ENCODE peak calls at places on chromosome 11, in nine cellular contexts. K is transverse colon, N is suprapubic skin, L is A549, H is K562, G is upper lobe of left lung, C is stomach, Y is tibial nerve, E is ovary. I is an unnamed sample.

GRCh38 chr11:86115542-86116385 is 46.9 kb upstream of the PICALM start:
- DNase-seq in K (no peak), N (no peak), L (peak; percentile 40), H (no peak), G (no peak), C (no peak), Y (no peak), E (no peak), I (no peak)

GRCh38 chr11:87306260-87306861 is 268.6 kb downstream of the TMEM135 start:
- DNase-seq in K (no peak), N (no peak), L (no peak), H (no peak), G (no peak), C (no peak), Y (no peak), E (no peak), I (no peak)

GRCh38 chr11:107631043-107631442 is 40.1 kb downstream of the ELMOD1 start:
- DNase-seq in K (no peak), N (no peak), L (no peak), H (no peak), G (no peak), C (no peak), Y (no peak), E (no peak), I (no peak)

GRCh38 chr11:100932474-100933100 is 197.0 kb downstream of the PGR start:
- DNase-seq in K (no peak), N (no peak), L (peak; percentile 17), H (no peak), G (no peak), C (no peak), Y (no peak), E (no peak), I (no peak)

GRCh38 chr11:43558556-43559127 is 121.9 kb upstream of the HSD17B12 start:
- DNase-seq in K (no peak), N (no peak), L (no peak), H (no peak), G (no peak), C (no peak), Y (no peak), E (no peak), I (no peak)

GRCh38 chr11:107859459-107860239 is 1.1 kb upstream of the SLC35F2 start:
- DNase-seq in K (peak; percentile 79), N (no peak), L (peak; percentile 41), H (no peak), G (peak; percentile 33), C (peak; percentile 53), Y (no peak), E (peak; percentile 15), I (peak; percentile 74)

GRCh38 chr11:67289651-67290479 is 762 bp downstream of the ANKRD13D start:
- DNase-seq in K (no peak), N (no peak), L (no peak), H (no peak), G (no peak), C (no peak), Y (no peak), E (no peak), I (peak; percentile 74)

GRCh38 chr11:128506999-128507591 is 80.3 kb downstream of the ETS1 start:
- DNase-seq in K (peak; percentile 88), N (peak; percentile 93), L (peak; percentile 72), H (no peak), G (peak; percentile 83), C (peak; percentile 81), Y (peak; percentile 53), E (peak; percentile 68), I (peak; percentile 96)

GRCh38 chr11:95104916-95105315 is 15.3 kb downstream of the ENDOD1 start:
- DNase-seq in K (no peak), N (no peak), L (no peak), H (no peak), G (no peak), C (no peak), Y (no peak), E (no peak), I (no peak)

GRCh38 chr11:124415356-124415923 is 9.2 kb downstream of the OR8B4 start:
- DNase-seq in K (no peak), N (no peak), L (peak; percentile 10), H (peak; percentile 29), G (no peak), C (no peak), Y (no peak), E (no peak), I (no peak)

GRCh38 chr11:40797981-40798380 is 661.5 kb downstream of the LRRC4C start:
- DNase-seq in K (no peak), N (no peak), L (no peak), H (no peak), G (no peak), C (no peak), Y (no peak), E (no peak), I (no peak)

GRCh38 chr11:11937957-11938356 is 70.5 kb downstream of the DKK3 start:
- DNase-seq in K (no peak), N (no peak), L (no peak), H (no peak), G (no peak), C (no peak), Y (no peak), E (no peak), I (no peak)

GRCh38 chr11:12235945-12236743 is 125.8 kb downstream of the MICAL2 start:
- DNase-seq in K (peak; percentile 32), N (no peak), L (peak; percentile 58), H (peak; percentile 62), G (peak; percentile 49), C (peak; percentile 44), Y (no peak), E (peak; percentile 27), I (no peak)

GRCh38 chr11:5380740-5381342 is 2.8 kb upstream of the OR51M1 start:
- DNase-seq in K (peak; percentile 27), N (no peak), L (peak; percentile 36), H (peak; percentile 58), G (peak; percentile 38), C (peak; percentile 54), Y (no peak), E (no peak), I (no peak)

GRCh38 chr11:77244277-77245014 is 57.0 kb downstream of the GDPD4 start:
- DNase-seq in K (no peak), N (no peak), L (no peak), H (no peak), G (no peak), C (no peak), Y (no peak), E (no peak), I (no peak)

DNA sequence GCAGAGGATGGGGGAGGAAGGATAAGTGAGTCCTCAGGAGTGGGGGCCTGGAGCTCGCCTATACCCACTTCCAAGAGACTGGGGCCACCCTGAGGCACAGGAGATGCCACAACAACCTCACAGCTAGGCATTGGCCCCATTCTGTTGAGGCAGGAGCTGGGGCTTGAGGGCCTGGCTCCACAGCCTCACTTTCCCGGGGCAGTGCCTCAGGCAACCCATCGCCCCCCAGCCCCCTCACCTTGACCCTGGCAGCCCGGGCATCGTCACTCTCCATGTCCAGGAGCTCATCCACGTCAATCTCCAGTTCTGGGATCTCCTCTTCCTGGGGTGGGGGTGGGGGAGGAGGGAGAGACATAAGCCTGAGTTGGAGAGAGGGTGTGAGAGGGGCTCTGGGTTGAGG is 1.8 kb downstream of the PPP1R14B start:
- DNase-seq in K (peak; percentile 19), N (no peak), L (no peak), H (no peak), G (no peak), C (no peak), Y (no peak), E (no peak), I (no peak)
- H3K4me1 ChIP-seq in K (peaks cover 24% of the 10 kb centered on the region), N (peaks cover 59% of the 10 kb centered on the region), L (peaks cover 43% of the 10 kb centered on the region), H (peaks cover 88% of the 10 kb centered on the region), G (peaks cover 40% of the 10 kb centered on the region), C (peaks cover 33% of the 10 kb centered on the region), Y (peaks cover 25% of the 10 kb centered on the region), E (peaks cover 14% of the 10 kb centered on the region), I (peaks cover 63% of the 10 kb centered on the region)

GRCh38 chr11:3667149-3668035 is 3.8 kb downstream of the CHRNA10 start:
- DNase-seq in K (no peak), N (peak; percentile 62), L (no peak), H (no peak), G (no peak), C (no peak), Y (no peak), E (no peak), I (no peak)
- TF ChIP-seq EP300 in K (no peak), N (no peak), L (no peak), H (no peak), G (no peak), C (no peak), Y (no peak), E (no peak), I (no peak)

DNA sequence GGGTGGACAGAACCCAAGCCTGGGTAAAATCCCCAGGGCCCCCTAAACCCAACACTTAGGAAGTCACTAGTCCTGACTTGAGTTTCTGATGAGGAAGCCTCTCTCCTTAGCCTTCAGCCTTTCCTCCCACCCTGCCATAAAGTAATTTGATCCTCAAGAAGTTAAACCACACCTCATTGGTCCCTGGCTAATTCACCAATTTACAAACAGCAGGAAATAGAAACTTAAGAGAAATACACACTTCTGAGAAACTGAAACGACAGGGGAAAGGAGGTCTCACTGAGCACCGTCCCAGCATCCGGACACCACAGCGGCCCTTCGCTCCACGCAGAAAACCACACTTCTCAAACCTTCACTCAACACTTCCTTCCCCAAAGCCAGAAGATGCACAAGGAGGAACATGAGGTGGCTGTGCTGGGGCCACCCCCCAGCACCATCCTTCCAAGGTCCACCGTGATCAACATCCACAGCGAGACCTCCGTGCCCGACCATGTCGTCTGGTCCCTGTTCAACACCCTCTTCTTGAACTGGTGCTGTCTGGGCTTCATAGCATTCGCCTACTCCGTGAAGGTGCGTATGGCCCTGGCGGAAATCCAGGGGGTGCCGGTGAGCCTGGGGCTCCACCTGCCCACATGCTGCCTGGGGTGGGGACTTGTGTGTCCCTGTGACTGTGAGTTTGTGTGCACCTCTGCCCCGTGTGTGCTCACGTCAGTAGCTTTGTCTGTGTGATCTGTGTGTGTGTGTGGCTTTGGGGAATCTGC is at the start of gene IFITM1:
- DNase-seq in K (peak; percentile 62), N (no peak), L (no peak), H (no peak), G (no peak), C (no peak), Y (no peak), E (peak; percentile 58), I (no peak)
- H3K4me1 ChIP-seq in K (peaks cover 20% of the 10 kb centered on the region), N (peaks cover 52% of the 10 kb centered on the region), L (peaks cover 11% of the 10 kb centered on the region), H (peaks cover 43% of the 10 kb centered on the region), G (peaks cover 60% of the 10 kb centered on the region), C (peaks cover 14% of the 10 kb centered on the region), Y (peaks cover 48% of the 10 kb centered on the region), E (peaks cover 20% of the 10 kb centered on the region), I (peaks cover 22% of the 10 kb centered on the region)

GRCh38 chr11:17783878-17784277 is 49.3 kb downstream of the KCNC1 start:
- DNase-seq in K (no peak), N (no peak), L (no peak), H (no peak), G (no peak), C (no peak), Y (no peak), E (no peak), I (peak; percentile 25)

GRCh38 chr11:17788084-17788483 is 53.5 kb downstream of the KCNC1 start:
- DNase-seq in K (no peak), N (no peak), L (no peak), H (no peak), G (no peak), C (no peak), Y (no peak), E (no peak), I (peak; percentile 36)

GRCh38 chr11:17790453-17790852 is 55.9 kb downstream of the KCNC1 start:
- DNase-seq in K (no peak), N (no peak), L (peak; percentile 17), H (no peak), G (no peak), C (no peak), Y (no peak), E (no peak), I (no peak)

GRCh38 chr11:17782938-17783337 is 48.4 kb downstream of the KCNC1 start:
- DNase-seq in K (no peak), N (no peak), L (no peak), H (no peak), G (no peak), C (no peak), Y (no peak), E (no peak), I (no peak)

GRCh38 chr11:17786824-17787525 is 52.4 kb downstream of the KCNC1 start:
- DNase-seq in K (no peak), N (no peak), L (no peak), H (no peak), G (no peak), C (no peak), Y (no peak), E (no peak), I (peak; percentile 33)
- TF ChIP-seq EP300 in K (no peak), N (no peak), L (no peak), H (no peak), G (no peak), C (no peak), Y (no peak), E (no peak), I (no peak)